ENCODE peak calls at places on chromosomes 5 and 9, in ten cellular contexts. M, Y, U, V, R, X, E, W, O and D are unnamed samples.

GRCh38 chr5:74424162-74424868 is 216.2 kb downstream of the ENC1 start:
- DNase-seq in U (no peak), M (no peak), W (no peak), R (no peak), V (no peak), Y (peak), E (no peak), O (no peak), X (no peak), D (no peak)

GRCh38 chr9:37801287-37801850 is 772 bp downstream of the DCAF10 start:
- DNase-seq in R (peak), Y (peak), O (no peak), V (peak), W (peak), E (peak), M (no peak), X (peak), U (peak), D (peak)

GRCh38 chr5:149730620-149731331 is 666 bp downstream of the PPARGC1B start:
- DNase-seq in R (peak), V (peak), X (peak), M (no peak), E (peak), O (no peak), U (peak), Y (peak), W (peak), D (peak)

GRCh38 chr9:130532426-130532825 is 47.0 kb upstream of the FUBP3 start:
- DNase-seq in U (no peak), M (no peak), Y (no peak), W (no peak), O (no peak), R (no peak), X (no peak), V (no peak), E (no peak), D (no peak)

GRCh38 chr9:12785251-12785880 is 10.5 kb downstream of the LURAP1L start:
- DNase-seq in V (no peak), X (no peak), W (no peak), U (no peak), Y (peak), M (peak), E (no peak), R (no peak), O (peak), D (peak)

GRCh38 chr5:172321593-172321992 is 38.0 kb upstream of the UBTD2 start:
- DNase-seq in X (no peak), W (no peak), V (no peak), R (peak), Y (no peak), E (no peak), O (no peak), M (no peak), U (no peak), D (no peak)

GRCh38 chr5:45642370-45642769 is 53.8 kb downstream of the HCN1 start:
- DNase-seq in X (no peak), Y (no peak), M (no peak), E (no peak), W (no peak), R (no peak), U (no peak), O (no peak), V (no peak), D (no peak)

GRCh38 chr5:16593013-16593412 is 23.8 kb downstream of the RETREG1 start:
- DNase-seq in Y (peak), X (no peak), R (no peak), U (no peak), W (peak), O (no peak), M (no peak), V (no peak), E (no peak), D (no peak)

GRCh38 chr9:106700676-106701075 is 162.3 kb upstream of the ZNF462 start:
- DNase-seq in W (no peak), Y (peak), V (no peak), O (no peak), E (no peak), R (no peak), X (no peak), U (no peak), M (no peak), D (no peak)

GRCh38 chr9:94872921-94873511 is 146.5 kb downstream of the AOPEP start:
- DNase-seq in V (no peak), W (no peak), E (no peak), M (no peak), R (no peak), X (no peak), O (no peak), Y (no peak), U (no peak), D (peak)

GRCh38 chr5:1378866-1379659 is 34.2 kb upstream of the CLPTM1L start:
- DNase-seq in M (no peak), W (no peak), O (no peak), U (no peak), X (no peak), E (no peak), V (no peak), R (no peak), Y (no peak), D (no peak)

GRCh38 chr5:68648944-68649874 is 433.7 kb downstream of the PIK3R1 start:
- DNase-seq in V (no peak), X (no peak), R (no peak), W (no peak), M (no peak), O (no peak), U (no peak), Y (no peak), E (no peak), D (peak)

GRCh38 chr9:94148419-94148818 is 64.2 kb downstream of the PTPDC1 start:
- DNase-seq in V (no peak), Y (no peak), W (no peak), E (no peak), M (no peak), R (no peak), O (no peak), U (peak), X (no peak), D (no peak)

GRCh38 chr5:117955831-117956230 is 1032.5 kb downstream of the DTWD2 start:
- DNase-seq in R (no peak), U (no peak), E (no peak), W (no peak), Y (no peak), X (no peak), O (no peak), V (no peak), M (no peak), D (no peak)

GRCh38 chr5:2032432-2032831 is 149.7 kb upstream of the IRX4 start:
- DNase-seq in U (peak), W (no peak), Y (no peak), X (no peak), R (no peak), V (no peak), O (no peak), E (no peak), M (no peak), D (no peak)

GRCh38 chr9:35658144-35658893 is at the start of gene CCDC107:
- DNase-seq in Y (peak), U (peak), W (peak), M (no peak), E (peak), O (no peak), X (peak), V (peak), R (peak), D (peak)

GRCh38 chr9:80378669-80379293 is 807.0 kb downstream of the TLE4 start:
- DNase-seq in M (no peak), E (no peak), O (no peak), W (no peak), X (no peak), V (no peak), Y (peak), U (no peak), R (no peak), D (no peak)